ENCODE peak calls at places on chromosome 18, in nine cellular contexts. P is mucosa of gallbladder; K is GM04504; W is stromal cell of bone marrow; A is stimulated activated CD4-positive, alpha-beta T cell treated with anti-CD3 and anti-CD28 coated beads, Interleukin-1b, Interleukin-23, amount 100 ng/mL, for 1 hour; E is EL; Y is ecto neural progenitor cell; N is LoVo; U is uterus. M is an unnamed sample.

GRCh38 chr18:24104486-24104885 is 34.4 kb upstream of the CABYR start:
- DNase-seq in N (no peak), W (no peak), K (no peak), U (no peak), A (no peak), E (no peak), P (no peak), Y (no peak), M (no peak)

GRCh38 chr18:65936678-65937077 is 185.9 kb downstream of the CDH7 start:
- DNase-seq in U (no peak), Y (no peak), K (no peak), W (no peak), A (no peak), P (no peak), N (no peak), E (no peak), M (no peak)

GRCh38 chr18:46302866-46303485 is 198.8 kb downstream of the HAUS1 start:
- DNase-seq in P (no peak), N (no peak), K (no peak), A (no peak), Y (no peak), W (no peak), E (no peak), U (no peak), M (no peak)

GRCh38 chr18:65288908-65289307 is 461.9 kb upstream of the CDH7 start:
- DNase-seq in P (no peak), Y (no peak), K (no peak), A (no peak), U (no peak), W (no peak), N (no peak), E (no peak), M (no peak)

GRCh38 chr18:48155856-48156255 is 225.4 kb upstream of the SMAD2 start:
- DNase-seq in E (no peak), N (no peak), Y (no peak), K (no peak), A (no peak), W (no peak), P (no peak), U (no peak), M (no peak)

GRCh38 chr18:5515007-5515744 is 28.6 kb downstream of the EPB41L3 start:
- DNase-seq in K (no peak), A (no peak), N (no peak), W (no peak), E (no peak), Y (no peak), P (no peak), U (no peak), M (no peak)

GRCh38 chr18:49112664-49113063 is 161.9 kb upstream of the SMAD7 start:
- DNase-seq in N (no peak), Y (no peak), P (no peak), U (no peak), A (no peak), E (no peak), W (no peak), K (no peak), M (no peak)

GRCh38 chr18:59264651-59265245 is 8.5 kb downstream of the RAX start:
- DNase-seq in A (no peak), Y (peak), W (no peak), E (no peak), P (no peak), N (no peak), K (no peak), U (no peak), M (no peak)

GRCh38 chr18:34590503-34590902 is 119.6 kb upstream of the DTNA start:
- DNase-seq in A (no peak), P (no peak), Y (no peak), K (no peak), E (no peak), U (no peak), W (no peak), N (no peak), M (no peak)

GRCh38 chr18:10454800-10455550 is 540 bp downstream of the APCDD1 start:
- DNase-seq in Y (peak), A (no peak), N (peak), K (no peak), W (no peak), P (no peak), U (peak), E (peak), M (peak)

GRCh38 chr18:2471523-2471922 is 99.8 kb downstream of the METTL4 start:
- DNase-seq in E (no peak), W (no peak), A (no peak), Y (no peak), U (no peak), P (no peak), K (no peak), N (no peak), M (no peak)

M was measured in testis.